ENCODE peak calls at places on chromosome 10, in eight cellular contexts. M is foreskin fibroblast; Y is naive thymus-derived CD4-positive, alpha-beta T cell; E is right lobe of liver; U is heart left ventricle; W is pancreas; N is HL-60; J is kidney. V is an unnamed sample.

GRCh38 chr10:46250481-46250880 is 36.3 kb upstream of the ANTXRL start:
- DNase-seq in E (no peak), U (no peak), W (no peak), Y (no peak), M (no peak), N (no peak), J (no peak), V (no peak)

GRCh38 chr10:132808568-132809236 is 22.8 kb upstream of the NKX6-2 start:
- DNase-seq in Y (no peak), W (no peak), U (peak; percentile 3), E (peak; percentile 42), J (no peak), M (no peak), N (no peak), V (no peak)

GRCh38 chr10:68562666-68563522 is 2.8 kb downstream of the TET1 start:
- DNase-seq in M (peak; percentile 84), W (no peak), E (no peak), U (no peak), Y (peak; percentile 8), J (no peak), N (no peak), V (no peak)

GRCh38 chr10:49783645-49784044 is 21.5 kb upstream of the OGDHL start:
- DNase-seq in U (no peak), E (no peak), W (no peak), J (no peak), Y (no peak), M (no peak), N (no peak), V (no peak)

GRCh38 chr10:12448729-12449391 is 99.5 kb downstream of the CAMK1D start:
- DNase-seq in N (no peak), Y (peak; percentile 89), W (peak; percentile 28), J (no peak), M (peak; percentile 74), U (no peak), E (no peak), V (peak; percentile 69)

GRCh38 chr10:1625079-1625478 is 112.2 kb downstream of the ADARB2 start:
- DNase-seq in J (no peak), N (no peak), E (no peak), M (no peak), W (no peak), U (no peak), Y (no peak), V (no peak)

GRCh38 chr10:45253183-45253914 is 62.1 kb downstream of the OR13A1 start:
- DNase-seq in W (no peak), M (no peak), N (no peak), Y (no peak), E (no peak), U (no peak), J (no peak), V (no peak)

GRCh38 chr10:11209810-11210141 is 192.1 kb downstream of the CELF2 start:
- DNase-seq in M (no peak), E (no peak), N (no peak), W (no peak), J (no peak), U (no peak), Y (peak; percentile 33), V (no peak)

GRCh38 chr10:126759531-126759930 is 89.0 kb upstream of the C10orf90 start:
- DNase-seq in E (no peak), Y (no peak), W (no peak), U (no peak), J (no peak), N (no peak), M (no peak), V (no peak)

DNA sequence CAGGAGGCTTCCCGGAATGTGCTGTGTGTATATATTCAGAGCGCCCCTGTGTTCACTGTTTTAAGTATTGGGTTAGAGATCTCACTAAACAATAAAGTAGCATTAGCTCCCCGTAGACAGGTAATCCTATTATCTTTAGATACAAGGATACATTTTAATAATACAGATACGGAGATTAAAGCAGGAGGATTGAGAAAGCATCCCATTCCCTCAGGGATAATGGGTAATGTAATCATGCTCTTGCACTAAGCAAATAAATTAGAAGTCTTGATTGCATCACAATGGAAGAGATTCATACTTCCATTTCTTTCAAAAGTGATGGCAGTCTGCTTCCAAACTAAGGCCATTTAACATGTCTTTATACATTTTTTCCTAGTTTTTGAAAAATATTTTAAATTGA is 809.0 kb downstream of the NRG3 start:
- DNase-seq in M (peak; percentile 9), J (no peak), N (no peak), E (no peak), Y (no peak), W (no peak), U (no peak), V (no peak)
- H3K4me3 ChIP-seq in M (no peak overlapping the region), J (no peak overlapping the region), N (no peak overlapping the region), E (no peak overlapping the region), Y (no peak overlapping the region), W (no peak overlapping the region), U (no peak overlapping the region), V (no peak overlapping the region)

DNA sequence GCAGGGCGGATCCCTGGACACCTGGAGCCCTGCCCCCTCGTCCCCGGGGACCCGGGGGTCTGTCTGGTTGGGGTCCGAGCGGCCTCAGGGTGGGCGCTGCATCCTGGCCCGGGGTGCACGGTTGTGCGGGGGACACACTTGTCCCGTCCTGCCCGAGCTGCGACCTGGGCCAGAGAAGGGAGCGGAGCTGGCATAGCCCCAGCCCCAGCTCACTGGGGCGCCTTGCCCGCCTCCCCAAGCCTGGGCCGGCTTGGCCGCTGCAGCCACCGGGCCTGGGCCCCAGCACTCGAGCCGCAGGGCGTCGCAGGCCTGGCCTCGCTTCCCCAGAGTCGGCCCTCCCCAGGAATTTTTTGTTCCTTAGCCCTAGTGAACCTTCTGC is 54.5 kb downstream of the GLRX3 start:
- DNase-seq in U (no peak), J (no peak), Y (no peak), N (no peak), M (no peak), E (no peak), W (no peak), V (no peak)
- H3K4me3 ChIP-seq in U (peak overlapping the region; percentile 69), J (peak overlapping the region; percentile 53), Y (peak overlapping the region; percentile 51), N (no peak overlapping the region), M (peak overlapping the region; percentile 57), E (peak overlapping the region; percentile 67), W (peak overlapping the region; percentile 29), V (peak overlapping the region; percentile 68)

GRCh38 chr10:101123815-101124617 is 7.1 kb upstream of the TLX1 start:
- DNase-seq in N (no peak), U (no peak), E (no peak), Y (no peak), W (no peak), M (no peak), J (no peak), V (no peak)
- H3K4me3 ChIP-seq in N (no peak overlapping the region), U (peak overlapping the region; percentile 25), E (no peak overlapping the region), Y (peak overlapping the region; percentile 17), W (no peak overlapping the region), M (no peak overlapping the region), J (no peak overlapping the region), V (no peak overlapping the region)

DNA sequence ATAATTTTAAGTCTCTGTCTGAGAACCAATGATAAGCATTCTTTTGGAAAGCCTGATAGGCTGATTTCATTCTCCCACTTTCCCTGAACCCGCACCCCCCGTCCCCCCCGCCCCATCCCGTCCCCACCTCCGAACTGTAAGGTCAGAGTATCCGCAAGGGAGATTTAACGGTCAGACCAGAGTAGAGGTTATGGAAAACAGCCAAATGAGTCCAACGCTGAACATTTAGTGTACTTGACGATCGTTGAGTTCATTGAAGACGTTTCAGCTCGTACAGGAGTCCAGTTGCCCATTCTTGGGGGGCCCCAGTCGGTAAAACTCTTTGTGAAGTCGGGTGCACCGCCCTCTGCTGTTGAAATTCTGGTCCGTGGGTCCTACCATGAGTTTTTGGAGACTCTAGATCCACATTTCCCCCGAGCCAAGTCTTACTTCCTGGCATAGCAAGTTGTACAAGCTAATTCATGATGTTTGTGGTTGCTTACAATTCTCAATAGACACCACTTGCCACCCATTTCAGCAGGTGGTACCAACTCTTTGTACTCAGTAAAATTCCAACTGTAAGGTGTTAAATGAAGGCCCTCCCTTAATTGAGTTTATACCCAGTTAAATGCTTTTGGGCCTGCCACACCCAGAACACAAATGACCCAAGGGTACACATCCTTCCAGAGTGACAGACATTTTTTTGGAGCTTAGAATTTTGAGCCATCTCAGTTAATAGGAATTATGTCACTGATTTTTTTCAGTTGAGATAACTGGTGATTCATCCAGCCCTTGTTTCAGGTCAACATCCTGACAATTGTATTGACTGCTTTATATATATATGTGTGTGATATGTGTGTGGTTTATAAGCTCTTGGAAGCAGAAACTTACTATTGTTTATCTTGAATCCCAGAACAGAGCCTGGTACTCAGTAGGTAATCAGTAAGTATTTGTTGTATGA is 1.2 kb downstream of the MARCHF5 start:
- DNase-seq in Y (peak; percentile 39), N (peak; percentile 52), U (peak; percentile 61), M (peak; percentile 74), W (peak; percentile 49), J (no peak), E (no peak), V (no peak)
- H3K4me3 ChIP-seq in Y (peak overlapping the region; percentile 90), N (peak overlapping the region; percentile 98), U (peak overlapping the region; percentile 81), M (peak overlapping the region; percentile 93), W (peak overlapping the region; percentile 57), J (peak overlapping the region; percentile 82), E (peak overlapping the region; percentile 74), V (peak overlapping the region; percentile 96)

DNA sequence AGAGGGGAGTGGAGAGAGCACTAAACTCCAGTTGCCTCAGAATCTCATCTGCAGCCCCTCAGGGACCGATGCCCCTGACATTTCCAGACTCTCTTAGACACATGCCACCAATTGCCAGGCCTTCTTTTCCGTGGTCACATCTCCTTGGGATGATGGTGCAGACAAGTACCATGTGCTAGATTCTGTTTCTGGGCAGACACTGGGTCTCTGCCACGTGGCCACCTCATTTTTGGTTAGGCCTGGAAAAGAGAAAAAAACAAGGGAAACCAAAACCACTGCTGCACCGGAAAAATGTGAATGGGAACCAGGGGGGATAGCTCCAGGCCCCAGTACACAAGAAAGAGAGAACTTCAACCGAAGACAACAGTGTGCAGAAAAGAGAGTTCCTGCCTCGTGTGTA is 23.0 kb upstream of the MXI1 start:
- DNase-seq in J (no peak), E (no peak), M (no peak), U (no peak), W (no peak), N (no peak), Y (no peak), V (no peak)
- H3K4me3 ChIP-seq in J (no peak overlapping the region), E (no peak overlapping the region), M (no peak overlapping the region), U (no peak overlapping the region), W (no peak overlapping the region), N (no peak overlapping the region), Y (no peak overlapping the region), V (no peak overlapping the region)

GRCh38 chr10:34959786-34960185 is 130.4 kb downstream of the CUL2 start:
- DNase-seq in Y (no peak), E (no peak), W (no peak), N (no peak), U (no peak), J (no peak), M (no peak), V (no peak)
- H3K4me3 ChIP-seq in Y (no peak overlapping the region), E (no peak overlapping the region), W (no peak overlapping the region), N (no peak overlapping the region), U (no peak overlapping the region), J (no peak overlapping the region), M (no peak overlapping the region), V (no peak overlapping the region)